ENCODE peak calls at places on chromosome 10, in five cellular contexts. E is Peyer's patch, K is HCT116, A is mucosa of descending colon, J is H7. C is an unnamed sample.

GRCh38 chr10:72250666-72251065 is 23.1 kb upstream of the DDIT4 start:
- DNase-seq in E (no peak), A (no peak), K (no peak), J (no peak), C (no peak)

GRCh38 chr10:27600915-27601314 is 96.8 kb downstream of the RAB18 start:
- DNase-seq in J (no peak), E (no peak), A (no peak), K (no peak), C (no peak)

GRCh38 chr10:58531084-58531695 is 18.5 kb downstream of the BICC1 start:
- DNase-seq in A (peak; percentile 87), K (peak; percentile 57), J (no peak), E (no peak), C (peak; percentile 86)

GRCh38 chr10:84706875-84707274 is 378.5 kb downstream of the CCSER2 start:
- DNase-seq in J (no peak), A (no peak), E (no peak), K (no peak), C (no peak)

GRCh38 chr10:6838118-6838517 is 258.0 kb upstream of the PRKCQ start:
- DNase-seq in K (no peak), A (peak; percentile 3), J (no peak), E (no peak), C (no peak)

GRCh38 chr10:23439452-23439919 is 611 bp downstream of the OTUD1 start:
- DNase-seq in J (no peak), A (no peak), K (no peak), E (peak; percentile 50), C (peak; percentile 37)

GRCh38 chr10:52213511-52213831 is 100.6 kb upstream of the DKK1 start:
- DNase-seq in K (no peak), E (no peak), A (peak; percentile 13), J (peak; percentile 8), C (peak; percentile 26)

GRCh38 chr10:93006435-93007039 is 54.1 kb upstream of the CYP26C1 start:
- DNase-seq in A (peak; percentile 32), J (peak; percentile 8), K (no peak), E (no peak), C (peak; percentile 48)

GRCh38 chr10:227014-227413 is 91.8 kb downstream of the ZMYND11 start:
- DNase-seq in K (no peak), E (no peak), J (no peak), A (no peak), C (no peak)

GRCh38 chr10:85100495-85100894 is 772.1 kb downstream of the CCSER2 start:
- DNase-seq in K (no peak), J (no peak), A (no peak), E (no peak), C (no peak)

GRCh38 chr10:55627526-55628170 is 733.4 kb downstream of the ZWINT start:
- DNase-seq in K (no peak), A (no peak), J (peak; percentile 52), E (no peak), C (peak; percentile 49)

GRCh38 chr10:117543999-117544728 is 1.6 kb downstream of the EMX2 start:
- DNase-seq in J (no peak), A (no peak), K (no peak), E (no peak), C (no peak)

GRCh38 chr10:76411719-76412435 is 980.5 kb downstream of the LRMDA start:
- DNase-seq in J (no peak), K (no peak), E (no peak), A (no peak), C (no peak)

GRCh38 chr10:28459453-28460144 is 73.3 kb upstream of the WAC start:
- DNase-seq in K (no peak), E (no peak), A (no peak), J (peak; percentile 65), C (no peak)

GRCh38 chr10:59799421-59799820 is 46.2 kb upstream of the MRLN start:
- DNase-seq in K (no peak), A (no peak), E (no peak), J (no peak), C (no peak)

GRCh38 chr10:13920031-13920430 is 333.3 kb downstream of the PRPF18 start:
- DNase-seq in A (no peak), E (no peak), J (no peak), K (no peak), C (no peak)

GRCh38 chr10:33134011-33134751 is 176.2 kb upstream of the ITGB1 start:
- DNase-seq in E (no peak), J (no peak), K (peak; percentile 99), A (peak; percentile 74), C (peak; percentile 81)

GRCh38 chr10:119378737-119379067 is 163.8 kb downstream of the RGS10 start:
- DNase-seq in K (no peak), E (no peak), A (no peak), J (no peak), C (no peak)

GRCh38 chr10:71094712-71095390 is 117.5 kb upstream of the UNC5B start:
- DNase-seq in A (no peak), K (no peak), E (no peak), J (no peak), C (no peak)

GRCh38 chr10:129888784-129889616 is 75.1 kb downstream of the EBF3 start:
- DNase-seq in E (no peak), K (no peak), A (peak; percentile 46), J (peak; percentile 95), C (peak; percentile 66)

GRCh38 chr10:58590152-58590551 is 77.5 kb downstream of the BICC1 start:
- DNase-seq in E (no peak), A (peak; percentile 24), J (no peak), K (no peak), C (peak; percentile 97)

GRCh38 chr10:24434961-24435360 is 226.0 kb downstream of the KIAA1217 start:
- DNase-seq in K (no peak), A (no peak), E (no peak), J (no peak), C (no peak)

GRCh38 chr10:60491162-60491561 is 101.5 kb upstream of the ANK3 start:
- DNase-seq in A (no peak), K (no peak), J (no peak), E (no peak), C (no peak)

GRCh38 chr10:47412869-47413268 is 28.8 kb upstream of the ZNF488 start:
- DNase-seq in E (no peak), A (no peak), J (no peak), K (no peak), C (no peak)

GRCh38 chr10:47413531-47414226 is 29.6 kb upstream of the ZNF488 start:
- DNase-seq in A (no peak), E (no peak), J (no peak), K (no peak), C (no peak)

GRCh38 chr10:47414227-47414592 is 30.1 kb upstream of the ZNF488 start:
- DNase-seq in K (no peak), J (no peak), E (no peak), A (no peak), C (no peak)

GRCh38 chr10:47410862-47411261 is 26.8 kb upstream of the ZNF488 start:
- DNase-seq in K (no peak), J (no peak), E (no peak), A (no peak), C (no peak)

DNA sequence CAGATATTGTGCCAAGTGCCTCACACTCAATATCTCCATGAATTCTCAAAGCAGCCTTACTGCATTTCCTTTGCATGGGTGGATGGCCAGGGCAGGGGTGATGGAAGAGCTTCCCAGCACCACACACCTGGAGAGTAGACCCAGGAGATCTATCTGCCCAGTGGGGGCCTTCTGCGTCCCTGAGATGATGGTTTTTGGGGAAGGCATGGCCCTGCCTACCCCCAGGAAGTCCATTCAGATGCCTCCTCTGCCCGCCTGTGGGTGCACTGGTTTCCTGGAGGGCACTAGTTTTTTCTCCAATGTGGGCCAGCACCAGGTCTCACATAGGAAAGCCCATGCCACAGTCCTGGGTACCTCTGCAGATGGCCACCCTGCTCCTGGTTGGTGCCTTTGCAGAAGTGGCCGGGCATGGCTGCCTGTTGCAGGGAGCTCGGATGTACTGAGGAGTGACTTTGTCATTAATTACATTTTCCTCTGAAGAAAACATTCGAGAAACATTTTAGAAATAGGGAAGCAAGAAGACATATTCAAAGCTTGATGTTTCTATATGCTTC is 28.2 kb upstream of the ZNF488 start:
- DNase-seq in A (no peak), J (no peak), E (no peak), K (no peak), C (no peak)
- H3K4me3 ChIP-seq in A (no peak overlapping the region), J (no peak overlapping the region), E (no peak overlapping the region), K (no peak overlapping the region), C (no peak overlapping the region)

DNA sequence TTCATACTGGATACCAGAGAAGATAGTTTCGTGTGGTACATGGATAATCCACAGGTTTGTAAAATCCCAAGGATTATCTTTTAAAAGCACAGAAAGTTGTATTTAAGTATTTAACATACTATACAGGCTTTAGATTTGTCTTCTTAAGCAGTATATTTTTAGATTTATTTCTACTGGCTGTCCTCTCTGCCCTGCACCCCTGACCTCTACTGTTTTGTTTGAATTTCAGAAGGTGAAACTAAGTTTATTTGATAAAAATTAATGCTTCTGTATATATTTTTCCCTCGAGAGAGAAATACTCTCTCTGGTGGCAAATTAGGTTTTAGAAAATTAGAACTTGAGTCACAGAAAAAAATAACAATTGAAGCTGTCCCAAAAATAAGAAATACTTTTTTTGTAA is 18.8 kb downstream of the PLEKHA1 start:
- DNase-seq in K (no peak), J (no peak), E (no peak), A (no peak), C (no peak)
- H3K4me3 ChIP-seq in K (no peak overlapping the region), J (no peak overlapping the region), E (no peak overlapping the region), A (no peak overlapping the region), C (no peak overlapping the region)

DNA sequence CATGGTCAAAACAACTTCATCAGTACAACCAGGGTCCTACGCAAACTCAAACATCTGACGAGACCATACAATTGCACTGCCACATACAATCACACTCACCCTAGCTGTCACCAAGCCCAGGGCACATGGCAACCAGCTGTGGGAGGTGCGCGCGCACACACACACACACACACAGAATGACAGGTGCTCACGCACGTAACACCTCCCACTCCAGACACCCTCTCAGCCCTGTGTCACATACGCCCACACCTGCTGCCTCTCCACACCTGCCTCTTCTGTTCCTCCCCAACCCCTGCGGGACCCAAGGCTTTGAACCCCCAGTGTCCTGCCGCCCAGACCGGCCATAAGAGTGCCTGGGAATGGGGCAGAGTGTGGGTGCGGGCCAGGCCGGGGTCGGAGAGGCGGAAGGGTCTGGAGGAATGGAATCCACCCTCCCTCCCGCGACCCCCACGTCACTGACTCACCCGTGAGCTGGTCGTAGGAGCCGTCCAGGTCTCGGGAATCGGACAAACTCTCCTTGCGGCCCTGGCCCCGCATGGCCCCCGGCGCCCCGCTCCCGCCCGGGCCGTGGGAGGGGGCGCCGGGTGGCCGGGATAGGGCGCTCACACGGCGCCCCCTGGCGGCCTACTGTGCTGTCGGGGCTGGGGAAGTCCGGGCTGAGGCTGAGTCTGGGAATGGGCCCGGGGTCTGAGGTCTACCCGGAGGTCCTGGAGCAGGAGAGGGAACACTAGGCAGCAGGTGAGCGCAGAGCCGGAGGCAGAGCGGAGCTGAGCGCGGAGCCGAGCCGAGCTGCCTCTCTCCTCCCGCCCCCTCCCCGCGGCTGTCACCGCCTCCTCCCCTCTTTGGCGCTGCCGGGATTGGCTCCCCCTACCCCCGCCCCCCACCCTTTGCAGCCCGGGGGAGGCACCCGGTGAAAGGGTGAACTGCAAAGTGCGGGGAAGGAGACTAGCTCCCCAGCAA is at the start of gene KCNIP2:
- DNase-seq in K (no peak), J (peak; percentile 97), A (no peak), E (peak; percentile 63), C (peak; percentile 58)
- H3K4me3 ChIP-seq in K (no peak within 1 kb of the TSS), J (peak within 1 kb of the TSS; percentile 55), A (no peak within 1 kb of the TSS), E (peak within 1 kb of the TSS; percentile 22), C (peak within 1 kb of the TSS; percentile 34)

DNA sequence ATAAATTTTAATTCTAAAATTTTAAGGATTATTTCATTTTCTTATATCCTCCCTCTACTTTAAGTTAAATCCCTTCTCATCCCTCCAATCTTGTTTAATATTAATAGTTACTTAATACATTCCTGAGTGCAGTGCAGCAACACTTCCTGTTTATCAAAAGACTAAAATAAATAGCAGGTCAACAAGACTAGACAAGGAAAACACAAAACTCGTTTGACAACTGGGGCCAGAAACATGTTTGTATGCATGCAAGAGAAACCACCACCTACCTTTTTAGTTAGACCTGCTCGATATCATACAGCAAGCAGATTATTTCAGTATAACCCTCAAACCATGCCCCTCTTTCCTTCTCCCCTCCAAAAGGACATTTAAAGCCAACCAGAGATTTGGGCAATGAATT is 95.8 kb downstream of the PARD3 start:
- DNase-seq in A (no peak), J (no peak), E (no peak), K (no peak), C (no peak)
- H3K4me3 ChIP-seq in A (no peak overlapping the region), J (no peak overlapping the region), E (no peak overlapping the region), K (no peak overlapping the region), C (no peak overlapping the region)